ENCODE peak calls at places on chromosomes 12 and 14, in four cellular contexts. One of them, this sample, is unnamed.

GRCh38 chr12:45994736-45995135 is 4.4 kb upstream of the SCAF11 start:
- DNase-seq in ovary: no peak
- DNase-seq in foreskin keratinocyte: no peak
- DNase-seq in NCI-H2081: no peak
- DNase-seq in this sample: no peak

GRCh38 chr14:73815849-73816816 is 35.5 kb upstream of the PTGR2 start:
- DNase-seq in ovary: peak
- DNase-seq in foreskin keratinocyte: no peak
- DNase-seq in NCI-H2081: no peak
- DNase-seq in this sample: no peak

GRCh38 chr14:106174206-106174605 is 647.8 kb downstream of the TMEM121 start:
- DNase-seq in ovary: no peak
- DNase-seq in foreskin keratinocyte: no peak
- DNase-seq in NCI-H2081: no peak
- DNase-seq in this sample: no peak

GRCh38 chr12:126038434-126038833 is 973.2 kb downstream of the AACS start:
- DNase-seq in ovary: no peak
- DNase-seq in foreskin keratinocyte: no peak
- DNase-seq in NCI-H2081: no peak
- DNase-seq in this sample: no peak

GRCh38 chr12:6062427-6063378 is 61.8 kb downstream of the VWF start:
- DNase-seq in ovary: no peak
- DNase-seq in foreskin keratinocyte: no peak
- DNase-seq in NCI-H2081: peak
- DNase-seq in this sample: peak

GRCh38 chr14:79098324-79098723 is 928.2 kb downstream of the NRXN3 start:
- DNase-seq in ovary: no peak
- DNase-seq in foreskin keratinocyte: no peak
- DNase-seq in NCI-H2081: no peak
- DNase-seq in this sample: no peak

GRCh38 chr12:108969622-108970021 is 51.2 kb downstream of the SVOP start:
- DNase-seq in ovary: no peak
- DNase-seq in foreskin keratinocyte: no peak
- DNase-seq in NCI-H2081: no peak
- DNase-seq in this sample: no peak

GRCh38 chr14:68585690-68586089 is 207.2 kb downstream of the ZFP36L1 start:
- DNase-seq in ovary: peak
- DNase-seq in foreskin keratinocyte: no peak
- DNase-seq in NCI-H2081: no peak
- DNase-seq in this sample: no peak

GRCh38 chr12:95601626-95602025 is 50.4 kb upstream of the USP44 start:
- DNase-seq in ovary: no peak
- DNase-seq in foreskin keratinocyte: peak
- DNase-seq in NCI-H2081: no peak
- DNase-seq in this sample: no peak

GRCh38 chr12:57844725-57845477 is 1.6 kb downstream of the CTDSP2 start:
- DNase-seq in ovary: peak
- DNase-seq in foreskin keratinocyte: peak
- DNase-seq in NCI-H2081: no peak
- DNase-seq in this sample: peak

This sample was measured in NCI-H146.